ENCODE peak calls at places on chromosome 4, in nine cellular contexts. A is progenitor cell of endocrine pancreas, R is lung, X is H9, E is cardiac muscle cell, B is WTC11, N is transverse colon, P is HFF-Myc, M is H1. I is an unnamed sample.

GRCh38 chr4:86432552-86433134 is 72.8 kb upstream of the MAPK10 start:
- DNase-seq in P (no peak), X (no peak), B (no peak), E (no peak), A (no peak), M (no peak), R (no peak), N (no peak), I (no peak)

GRCh38 chr4:24248674-24249644 is 335.4 kb downstream of the DHX15 start:
- DNase-seq in X (no peak), A (no peak), E (peak), M (no peak), P (no peak), R (no peak), N (no peak), B (no peak), I (no peak)

GRCh38 chr4:88743696-88744095 is 46.1 kb upstream of the NAP1L5 start:
- DNase-seq in X (no peak), A (no peak), P (no peak), R (no peak), M (no peak), E (no peak), N (no peak), B (no peak), I (no peak)

GRCh38 chr4:27005512-27006246 is 145.0 kb downstream of the STIM2 start:
- DNase-seq in X (no peak), N (no peak), A (no peak), M (no peak), P (no peak), R (no peak), B (no peak), E (no peak), I (no peak)

GRCh38 chr4:80446664-80447063 is 111.1 kb downstream of the CFAP299 start:
- DNase-seq in B (no peak), R (no peak), E (no peak), P (no peak), N (no peak), X (no peak), A (no peak), M (no peak), I (no peak)

GRCh38 chr4:111943796-111944203 is 201.5 kb upstream of the FAM241A start:
- DNase-seq in P (no peak), R (peak), M (peak), A (peak), N (peak), E (peak), B (peak), X (peak), I (peak)

GRCh38 chr4:8403173-8403753 is 37.3 kb downstream of the ACOX3 start:
- DNase-seq in N (peak), M (peak), B (peak), X (peak), E (peak), R (peak), P (peak), A (peak), I (peak)

GRCh38 chr4:150256841-150257273 is 178.6 kb downstream of the DCLK2 start:
- DNase-seq in N (peak), R (no peak), X (peak), P (no peak), B (peak), A (no peak), M (peak), E (no peak), I (no peak)

GRCh38 chr4:41216294-41217019 is 2.1 kb upstream of the APBB2 start:
- DNase-seq in B (peak), R (peak), A (peak), N (peak), E (peak), P (peak), M (peak), X (peak), I (peak)

GRCh38 chr4:89295415-89295927 is 12.1 kb downstream of the GPRIN3 start:
- DNase-seq in B (no peak), A (no peak), P (no peak), N (no peak), M (no peak), X (no peak), R (no peak), E (no peak), I (no peak)

GRCh38 chr4:159871141-159871540 is 768.3 kb downstream of the RAPGEF2 start:
- DNase-seq in B (no peak), A (no peak), M (no peak), P (no peak), R (no peak), X (no peak), N (no peak), E (no peak), I (no peak)

GRCh38 chr4:104128031-104128849 is 366.5 kb downstream of the CXXC4 start:
- DNase-seq in B (no peak), N (no peak), R (no peak), X (no peak), E (no peak), A (no peak), P (no peak), M (no peak), I (no peak)

GRCh38 chr4:173182403-173182802 is 13.8 kb downstream of the GALNT7 start:
- DNase-seq in E (no peak), P (no peak), A (no peak), R (no peak), B (no peak), N (no peak), X (no peak), M (no peak), I (no peak)

GRCh38 chr4:107213880-107214279 is 177.8 kb upstream of the DKK2 start:
- DNase-seq in A (no peak), X (no peak), N (no peak), B (no peak), E (no peak), M (no peak), R (no peak), P (no peak), I (no peak)

GRCh38 chr4:87506974-87507701 is 22.0 kb downstream of the SPARCL1 start:
- DNase-seq in M (no peak), R (no peak), A (no peak), N (no peak), X (no peak), P (no peak), E (no peak), B (no peak), I (no peak)

GRCh38 chr4:67087897-67088296 is 457.4 kb downstream of the CENPC start:
- DNase-seq in P (no peak), B (peak), R (no peak), E (peak), N (peak), A (no peak), M (peak), X (peak), I (peak)

GRCh38 chr4:87697272-87697671 is 47.2 kb downstream of the DMP1 start:
- DNase-seq in R (no peak), P (no peak), M (no peak), A (no peak), E (no peak), B (no peak), X (no peak), N (no peak), I (no peak)

GRCh38 chr4:88758264-88758663 is 60.6 kb upstream of the NAP1L5 start:
- DNase-seq in R (no peak), N (no peak), M (no peak), P (no peak), X (no peak), B (no peak), A (no peak), E (no peak), I (no peak)

GRCh38 chr4:30717208-30718020 is 2.8 kb upstream of the PCDH7 start:
- DNase-seq in M (no peak), R (peak), X (peak), A (no peak), P (no peak), N (peak), B (peak), E (peak), I (peak)

GRCh38 chr4:105184316-105184988 is 37.8 kb downstream of the TET2 start:
- DNase-seq in M (no peak), N (no peak), E (no peak), X (no peak), B (no peak), A (no peak), R (no peak), P (no peak), I (no peak)

GRCh38 chr4:123619326-123619725 is 222.7 kb downstream of the SPRY1 start:
- DNase-seq in A (no peak), E (no peak), B (no peak), N (no peak), R (no peak), P (no peak), X (no peak), M (no peak), I (no peak)

GRCh38 chr4:2087170-2087569 is 28.0 kb downstream of the NAT8L start:
- DNase-seq in A (no peak), R (no peak), E (no peak), X (no peak), B (no peak), M (no peak), P (no peak), N (no peak), I (no peak)

GRCh38 chr4:153713840-153714239 is 29.8 kb downstream of the TLR2 start:
- DNase-seq in N (no peak), A (no peak), M (no peak), R (no peak), E (no peak), X (no peak), B (no peak), P (peak), I (no peak)

GRCh38 chr4:31964691-31965090 is 1244.5 kb downstream of the PCDH7 start:
- DNase-seq in N (no peak), E (no peak), M (no peak), P (no peak), B (no peak), A (no peak), X (no peak), R (no peak), I (no peak)

GRCh38 chr4:20428410-20429160 is 176.9 kb downstream of the SLIT2 start:
- DNase-seq in E (peak), R (no peak), P (no peak), B (no peak), M (no peak), A (no peak), N (no peak), X (no peak), I (no peak)

GRCh38 chr4:88857588-88857987 is 160.0 kb upstream of the NAP1L5 start:
- DNase-seq in M (no peak), A (no peak), X (no peak), R (no peak), B (no peak), N (no peak), P (no peak), E (no peak), I (no peak)

GRCh38 chr4:169115897-169116254 is 105.8 kb upstream of the CBR4 start:
- DNase-seq in A (no peak), B (no peak), R (peak), P (peak), M (no peak), N (peak), E (peak), X (no peak), I (no peak)

GRCh38 chr4:41095973-41096372 is 118.4 kb downstream of the APBB2 start:
- DNase-seq in A (no peak), M (no peak), N (no peak), B (no peak), R (no peak), P (no peak), E (no peak), X (no peak), I (no peak)

GRCh38 chr4:139913398-139913990 is 240.5 kb downstream of the MAML3 start:
- DNase-seq in B (no peak), N (no peak), E (no peak), P (no peak), A (no peak), R (no peak), M (no peak), X (no peak), I (no peak)

GRCh38 chr4:1872918-1873269 is 1.7 kb downstream of the NSD2 start:
- DNase-seq in X (no peak), A (no peak), M (no peak), E (no peak), B (no peak), N (no peak), R (no peak), P (peak), I (no peak)

GRCh38 chr4:146121757-146122156 is 53.8 kb upstream of the LSM6 start:
- DNase-seq in M (no peak), B (no peak), R (no peak), P (no peak), E (no peak), N (no peak), A (no peak), X (no peak), I (no peak)

GRCh38 chr4:16897991-16898827 is at the start of gene LDB2:
- DNase-seq in X (peak), B (peak), E (peak), A (no peak), P (peak), N (peak), R (peak), M (peak), I (peak)

GRCh38 chr4:170336238-170336775 is 246.6 kb upstream of the AADAT start:
- DNase-seq in A (no peak), R (no peak), P (no peak), N (no peak), E (peak), X (no peak), B (no peak), M (no peak), I (no peak)

DNA sequence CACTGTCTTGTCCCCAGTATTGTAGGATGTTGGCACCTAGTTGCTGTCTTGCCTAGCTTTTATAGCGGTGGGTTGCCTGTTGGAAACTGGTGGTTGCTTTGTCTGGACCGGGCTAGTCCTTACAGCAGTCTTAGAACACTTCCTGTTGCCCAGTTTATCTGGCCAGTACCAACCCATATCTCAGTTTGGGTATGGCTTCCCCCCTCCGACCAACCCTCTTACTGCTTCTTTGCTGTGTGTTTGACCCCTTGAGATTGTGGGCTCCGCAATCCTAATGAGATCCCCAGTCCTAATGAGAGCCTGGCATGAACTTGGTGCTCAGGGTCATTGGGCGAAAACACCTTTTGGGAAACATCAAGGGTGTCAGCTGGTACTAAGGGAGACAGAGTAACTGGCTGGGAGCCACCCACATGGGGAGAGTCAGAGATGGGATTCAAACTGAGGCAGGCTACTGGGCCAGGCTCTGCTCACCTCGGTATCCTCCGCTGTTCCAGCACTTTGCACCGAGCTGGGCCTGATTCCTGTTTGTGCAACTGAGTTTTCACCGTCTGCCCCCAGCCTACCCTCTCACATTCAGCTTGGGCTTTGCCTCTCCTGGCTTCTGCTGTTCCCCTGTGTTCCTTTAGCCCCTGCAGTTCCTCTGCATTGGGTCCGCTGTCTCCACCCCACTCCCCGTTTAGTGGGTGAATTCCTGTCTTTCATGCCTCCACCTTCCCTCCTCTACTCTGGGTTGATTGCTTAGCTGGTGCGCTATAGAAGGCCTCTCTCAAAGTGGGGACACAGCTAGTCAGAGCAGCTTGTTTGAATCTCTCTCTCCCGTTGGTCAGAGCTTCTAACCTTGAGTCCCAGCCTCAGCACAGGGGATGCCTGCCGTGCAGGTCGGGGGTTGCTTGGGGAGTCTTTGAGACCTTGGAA is 1.6 kb downstream of the TBC1D14 start:
- DNase-seq in M (no peak), B (no peak), N (no peak), E (no peak), R (no peak), X (no peak), P (no peak), A (no peak), I (no peak)
- TF ChIP-seq CTCF in M (no peak), B (no peak), N (no peak), E (no peak), R (no peak), X (no peak), P (no peak), A (no peak), I (no peak)

DNA sequence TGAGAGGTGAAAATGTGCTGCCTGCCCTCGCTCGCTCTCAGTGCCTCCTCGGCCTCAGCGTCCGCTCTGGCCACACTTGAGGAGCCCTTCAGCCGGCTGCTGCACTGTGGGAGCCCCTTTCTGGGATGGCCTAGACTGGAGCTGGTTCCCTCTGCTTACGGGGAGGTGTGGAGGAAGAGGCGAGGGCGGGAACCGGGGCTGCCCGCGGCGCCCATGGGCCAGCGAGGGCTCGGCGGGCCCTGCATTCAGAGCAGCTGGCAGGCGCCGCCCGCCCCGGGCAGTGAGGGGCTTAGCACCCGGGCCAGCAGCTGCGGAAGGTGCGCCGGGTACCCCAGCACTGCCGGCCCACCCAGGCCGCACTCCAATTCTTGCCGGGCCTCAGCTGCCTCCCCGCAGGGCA is 39.6 kb downstream of the TRIML1 start:
- DNase-seq in X (no peak), B (no peak), N (no peak), A (no peak), M (no peak), E (no peak), P (no peak), R (no peak), I (no peak)
- TF ChIP-seq CTCF in X (no peak), B (no peak), N (no peak), A (no peak), M (no peak), E (no peak), P (no peak), R (no peak), I (no peak)

GRCh38 chr4:85128246-85129204 is 162.0 kb upstream of the WDFY3 start:
- DNase-seq in B (no peak), M (no peak), P (no peak), N (no peak), X (peak), A (no peak), R (no peak), E (no peak), I (no peak)

GRCh38 chr4:85125688-85126087 is 159.2 kb upstream of the WDFY3 start:
- DNase-seq in R (no peak), E (no peak), M (no peak), N (no peak), X (no peak), A (no peak), B (no peak), P (no peak), I (no peak)

GRCh38 chr4:85132117-85132516 is 165.6 kb upstream of the WDFY3 start:
- DNase-seq in P (no peak), M (no peak), X (no peak), N (no peak), E (no peak), B (no peak), R (no peak), A (no peak), I (no peak)

GRCh38 chr4:85126991-85127591 is 160.6 kb upstream of the WDFY3 start:
- DNase-seq in B (no peak), R (no peak), P (no peak), M (no peak), N (no peak), E (no peak), X (no peak), A (no peak), I (no peak)

DNA sequence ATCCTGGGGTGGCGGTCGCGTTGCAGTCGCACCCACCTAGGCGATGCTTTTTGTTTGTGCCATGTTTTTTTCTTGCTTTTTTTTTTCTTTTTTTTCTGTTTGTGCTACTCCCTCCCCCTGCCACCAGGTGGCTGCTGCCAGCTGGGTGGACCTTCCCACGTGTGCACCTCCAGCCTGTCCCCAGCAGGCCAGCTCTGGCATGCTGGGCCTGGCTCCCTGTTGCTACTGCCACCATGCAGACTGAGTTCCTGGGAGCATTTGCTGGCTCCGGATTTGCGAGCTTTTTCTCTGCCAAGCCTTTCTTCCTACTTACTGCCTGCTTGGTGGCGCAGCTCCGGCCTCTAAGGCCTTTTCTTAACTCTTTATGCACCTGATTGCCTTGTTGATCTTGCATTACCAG is 161.2 kb upstream of the WDFY3 start:
- DNase-seq in P (no peak), B (peak), N (no peak), M (peak), R (no peak), A (no peak), E (peak), X (peak), I (peak)
- TF ChIP-seq CTCF in P (peak), B (peak), N (no peak), M (peak), R (no peak), A (peak), E (peak), X (peak), I (peak)

GRCh38 chr4:117134386-117134785 is 49.0 kb upstream of the TRAM1L1 start:
- DNase-seq in R (no peak), X (peak), M (no peak), P (no peak), B (peak), N (no peak), E (peak), A (no peak), I (no peak)
- TF ChIP-seq CTCF in R (peak), X (peak), M (peak), P (peak), B (peak), N (peak), E (peak), A (peak), I (peak)

GRCh38 chr4:152415980-152416379 is 119.9 kb downstream of the FBXW7 start:
- DNase-seq in R (no peak), A (no peak), P (no peak), B (no peak), M (no peak), E (no peak), X (no peak), N (no peak), I (no peak)
- TF ChIP-seq CTCF in R (no peak), A (no peak), P (no peak), B (no peak), M (no peak), E (no peak), X (no peak), N (no peak), I (no peak)

GRCh38 chr4:120286813-120287212 is 220.2 kb upstream of the MAD2L1 start:
- DNase-seq in M (no peak), P (no peak), A (no peak), B (peak), E (peak), N (no peak), X (peak), R (no peak), I (no peak)
- TF ChIP-seq CTCF in M (peak), P (no peak), A (peak), B (peak), E (no peak), N (no peak), X (peak), R (no peak), I (peak)